ENCODE peak calls at places on chromosomes 7 and 10, in ten cellular contexts. One of them, this sample, is unnamed.

GRCh38 chr7:55474944-55475911 is 97.1 kb downstream of the VOPP1 start:
- DNase-seq in heart left ventricle: no peak
- DNase-seq in CD8-positive, alpha-beta T cell: peak
- DNase-seq in GM23338: no peak
- DNase-seq in progenitor cell of endocrine pancreas: no peak
- DNase-seq in tibial artery: no peak
- DNase-seq in endodermal cell: no peak
- DNase-seq in A549: no peak
- DNase-seq in neural crest cell: no peak
- DNase-seq in endothelial cell: no peak
- DNase-seq in this sample: no peak

GRCh38 chr7:99374121-99375064 is at the start of gene ARPC1B:
- DNase-seq in heart left ventricle: peak
- DNase-seq in neural crest cell: peak
- DNase-seq in CD8-positive, alpha-beta T cell: peak
- DNase-seq in endothelial cell: peak
- DNase-seq in endodermal cell: peak
- DNase-seq in progenitor cell of endocrine pancreas: peak
- DNase-seq in A549: peak
- DNase-seq in tibial artery: peak
- DNase-seq in GM23338: peak
- DNase-seq in this sample: peak

GRCh38 chr10:30591249-30591670 is 38.3 kb downstream of the LYZL2 start:
- DNase-seq in A549: peak
- DNase-seq in tibial artery: no peak
- DNase-seq in GM23338: peak
- DNase-seq in heart left ventricle: peak
- DNase-seq in progenitor cell of endocrine pancreas: peak
- DNase-seq in CD8-positive, alpha-beta T cell: no peak
- DNase-seq in endothelial cell: peak
- DNase-seq in neural crest cell: peak
- DNase-seq in endodermal cell: peak
- DNase-seq in this sample: no peak

GRCh38 chr10:71729023-71729649 is 9.6 kb upstream of the C10orf105 start:
- DNase-seq in neural crest cell: no peak
- DNase-seq in CD8-positive, alpha-beta T cell: no peak
- DNase-seq in endodermal cell: no peak
- DNase-seq in endothelial cell: no peak
- DNase-seq in progenitor cell of endocrine pancreas: no peak
- DNase-seq in tibial artery: peak
- DNase-seq in A549: peak
- DNase-seq in heart left ventricle: peak
- DNase-seq in GM23338: no peak
- DNase-seq in this sample: no peak

GRCh38 chr7:157657741-157658740 is 321.2 kb downstream of the DNAJB6 start:
- DNase-seq in heart left ventricle: no peak
- DNase-seq in CD8-positive, alpha-beta T cell: no peak
- DNase-seq in endothelial cell: no peak
- DNase-seq in progenitor cell of endocrine pancreas: no peak
- DNase-seq in endodermal cell: peak
- DNase-seq in GM23338: no peak
- DNase-seq in A549: no peak
- DNase-seq in tibial artery: no peak
- DNase-seq in neural crest cell: no peak
- DNase-seq in this sample: peak

GRCh38 chr7:80883188-80884025 is 35.4 kb downstream of the SEMA3C start:
- DNase-seq in CD8-positive, alpha-beta T cell: no peak
- DNase-seq in GM23338: no peak
- DNase-seq in endodermal cell: no peak
- DNase-seq in progenitor cell of endocrine pancreas: no peak
- DNase-seq in heart left ventricle: no peak
- DNase-seq in endothelial cell: no peak
- DNase-seq in tibial artery: no peak
- DNase-seq in A549: peak
- DNase-seq in neural crest cell: no peak
- DNase-seq in this sample: peak

GRCh38 chr10:18659784-18660561 is 742 bp downstream of the ARL5B start:
- DNase-seq in CD8-positive, alpha-beta T cell: no peak
- DNase-seq in GM23338: peak
- DNase-seq in A549: no peak
- DNase-seq in tibial artery: no peak
- DNase-seq in heart left ventricle: no peak
- DNase-seq in endodermal cell: peak
- DNase-seq in neural crest cell: no peak
- DNase-seq in endothelial cell: no peak
- DNase-seq in progenitor cell of endocrine pancreas: no peak
- DNase-seq in this sample: no peak

GRCh38 chr10:94403034-94403822 is 887 bp downstream of the TBC1D12 start:
- DNase-seq in endothelial cell: peak
- DNase-seq in CD8-positive, alpha-beta T cell: peak
- DNase-seq in neural crest cell: peak
- DNase-seq in heart left ventricle: peak
- DNase-seq in A549: peak
- DNase-seq in endodermal cell: peak
- DNase-seq in tibial artery: peak
- DNase-seq in progenitor cell of endocrine pancreas: peak
- DNase-seq in GM23338: peak
- DNase-seq in this sample: peak

GRCh38 chr7:4841007-4841784 is 20.6 kb downstream of the PAPOLB start:
- DNase-seq in tibial artery: no peak
- DNase-seq in CD8-positive, alpha-beta T cell: no peak
- DNase-seq in A549: no peak
- DNase-seq in GM23338: no peak
- DNase-seq in endodermal cell: no peak
- DNase-seq in endothelial cell: no peak
- DNase-seq in neural crest cell: no peak
- DNase-seq in heart left ventricle: no peak
- DNase-seq in progenitor cell of endocrine pancreas: no peak
- DNase-seq in this sample: no peak

GRCh38 chr7:4841836-4842235 is 20.0 kb downstream of the PAPOLB start:
- DNase-seq in CD8-positive, alpha-beta T cell: no peak
- DNase-seq in GM23338: no peak
- DNase-seq in neural crest cell: no peak
- DNase-seq in tibial artery: no peak
- DNase-seq in A549: no peak
- DNase-seq in endothelial cell: no peak
- DNase-seq in heart left ventricle: no peak
- DNase-seq in progenitor cell of endocrine pancreas: no peak
- DNase-seq in endodermal cell: no peak
- DNase-seq in this sample: no peak

GRCh38 chr7:4842302-4843064 is 19.3 kb downstream of the PAPOLB start:
- DNase-seq in heart left ventricle: no peak
- DNase-seq in progenitor cell of endocrine pancreas: no peak
- DNase-seq in endothelial cell: no peak
- DNase-seq in endodermal cell: peak
- DNase-seq in CD8-positive, alpha-beta T cell: no peak
- DNase-seq in tibial artery: no peak
- DNase-seq in neural crest cell: no peak
- DNase-seq in GM23338: no peak
- DNase-seq in A549: no peak
- DNase-seq in this sample: no peak

GRCh38 chr7:4849390-4849789 is 12.4 kb downstream of the PAPOLB start:
- DNase-seq in A549: peak
- DNase-seq in heart left ventricle: no peak
- DNase-seq in neural crest cell: peak
- DNase-seq in CD8-positive, alpha-beta T cell: no peak
- DNase-seq in GM23338: peak
- DNase-seq in endodermal cell: no peak
- DNase-seq in tibial artery: no peak
- DNase-seq in progenitor cell of endocrine pancreas: no peak
- DNase-seq in endothelial cell: no peak
- DNase-seq in this sample: no peak

GRCh38 chr7:4845740-4846142 is 16.1 kb downstream of the PAPOLB start:
- DNase-seq in GM23338: peak
- DNase-seq in endothelial cell: peak
- DNase-seq in tibial artery: peak
- DNase-seq in heart left ventricle: peak
- DNase-seq in neural crest cell: no peak
- DNase-seq in CD8-positive, alpha-beta T cell: no peak
- DNase-seq in A549: no peak
- DNase-seq in progenitor cell of endocrine pancreas: no peak
- DNase-seq in endodermal cell: peak
- DNase-seq in this sample: no peak
- TF ChIP-seq CTCF in GM23338: peak
- TF ChIP-seq CTCF in endothelial cell: peak
- TF ChIP-seq CTCF in tibial artery: no peak
- TF ChIP-seq CTCF in heart left ventricle: no peak
- TF ChIP-seq CTCF in neural crest cell: peak
- TF ChIP-seq CTCF in CD8-positive, alpha-beta T cell: no peak
- TF ChIP-seq CTCF in A549: no peak
- TF ChIP-seq CTCF in progenitor cell of endocrine pancreas: peak
- TF ChIP-seq CTCF in endodermal cell: peak
- TF ChIP-seq CTCF in this sample: no peak

GRCh38 chr10:5343561-5343960 is 21.2 kb upstream of the UCN3 start:
- DNase-seq in heart left ventricle: no peak
- DNase-seq in CD8-positive, alpha-beta T cell: no peak
- DNase-seq in GM23338: no peak
- DNase-seq in endodermal cell: no peak
- DNase-seq in neural crest cell: no peak
- DNase-seq in A549: no peak
- DNase-seq in tibial artery: no peak
- DNase-seq in progenitor cell of endocrine pancreas: no peak
- DNase-seq in endothelial cell: no peak
- DNase-seq in this sample: no peak
- TF ChIP-seq CTCF in heart left ventricle: no peak
- TF ChIP-seq CTCF in CD8-positive, alpha-beta T cell: no peak
- TF ChIP-seq CTCF in GM23338: no peak
- TF ChIP-seq CTCF in endodermal cell: no peak
- TF ChIP-seq CTCF in neural crest cell: no peak
- TF ChIP-seq CTCF in A549: no peak
- TF ChIP-seq CTCF in tibial artery: no peak
- TF ChIP-seq CTCF in progenitor cell of endocrine pancreas: peak
- TF ChIP-seq CTCF in endothelial cell: no peak
- TF ChIP-seq CTCF in this sample: peak

GRCh38 chr10:6114758-6115410 is 26.1 kb downstream of the RBM17 start:
- DNase-seq in CD8-positive, alpha-beta T cell: no peak
- DNase-seq in endodermal cell: no peak
- DNase-seq in endothelial cell: no peak
- DNase-seq in heart left ventricle: peak
- DNase-seq in neural crest cell: no peak
- DNase-seq in progenitor cell of endocrine pancreas: no peak
- DNase-seq in tibial artery: no peak
- DNase-seq in GM23338: no peak
- DNase-seq in A549: no peak
- DNase-seq in this sample: no peak
- TF ChIP-seq CTCF in CD8-positive, alpha-beta T cell: no peak
- TF ChIP-seq CTCF in endodermal cell: no peak
- TF ChIP-seq CTCF in endothelial cell: no peak
- TF ChIP-seq CTCF in heart left ventricle: no peak
- TF ChIP-seq CTCF in neural crest cell: no peak
- TF ChIP-seq CTCF in progenitor cell of endocrine pancreas: no peak
- TF ChIP-seq CTCF in tibial artery: no peak
- TF ChIP-seq CTCF in GM23338: no peak
- TF ChIP-seq CTCF in A549: no peak
- TF ChIP-seq CTCF in this sample: no peak

GRCh38 chr10:74151057-74151878 is at the start of gene ADK:
- DNase-seq in heart left ventricle: peak
- DNase-seq in GM23338: peak
- DNase-seq in tibial artery: peak
- DNase-seq in endodermal cell: peak
- DNase-seq in endothelial cell: peak
- DNase-seq in neural crest cell: peak
- DNase-seq in A549: peak
- DNase-seq in progenitor cell of endocrine pancreas: peak
- DNase-seq in CD8-positive, alpha-beta T cell: peak
- DNase-seq in this sample: peak
- TF ChIP-seq CTCF in heart left ventricle: no peak
- TF ChIP-seq CTCF in GM23338: no peak
- TF ChIP-seq CTCF in tibial artery: no peak
- TF ChIP-seq CTCF in endodermal cell: peak
- TF ChIP-seq CTCF in endothelial cell: no peak
- TF ChIP-seq CTCF in neural crest cell: peak
- TF ChIP-seq CTCF in A549: no peak
- TF ChIP-seq CTCF in progenitor cell of endocrine pancreas: peak
- TF ChIP-seq CTCF in CD8-positive, alpha-beta T cell: peak
- TF ChIP-seq CTCF in this sample: peak

GRCh38 chr7:135290594-135290993 is 57.0 kb downstream of the STRA8 start:
- DNase-seq in GM23338: no peak
- DNase-seq in tibial artery: no peak
- DNase-seq in heart left ventricle: no peak
- DNase-seq in progenitor cell of endocrine pancreas: no peak
- DNase-seq in CD8-positive, alpha-beta T cell: no peak
- DNase-seq in endothelial cell: no peak
- DNase-seq in A549: no peak
- DNase-seq in endodermal cell: peak
- DNase-seq in neural crest cell: no peak
- DNase-seq in this sample: no peak
- TF ChIP-seq CTCF in GM23338: no peak
- TF ChIP-seq CTCF in tibial artery: no peak
- TF ChIP-seq CTCF in heart left ventricle: no peak
- TF ChIP-seq CTCF in progenitor cell of endocrine pancreas: no peak
- TF ChIP-seq CTCF in CD8-positive, alpha-beta T cell: no peak
- TF ChIP-seq CTCF in endothelial cell: no peak
- TF ChIP-seq CTCF in A549: no peak
- TF ChIP-seq CTCF in endodermal cell: no peak
- TF ChIP-seq CTCF in neural crest cell: no peak
- TF ChIP-seq CTCF in this sample: no peak

GRCh38 chr10:78258303-78259030 is 224.8 kb downstream of the RPS24 start:
- DNase-seq in GM23338: peak
- DNase-seq in tibial artery: no peak
- DNase-seq in endodermal cell: no peak
- DNase-seq in neural crest cell: no peak
- DNase-seq in CD8-positive, alpha-beta T cell: no peak
- DNase-seq in progenitor cell of endocrine pancreas: no peak
- DNase-seq in heart left ventricle: no peak
- DNase-seq in A549: no peak
- DNase-seq in endothelial cell: no peak
- DNase-seq in this sample: no peak
- TF ChIP-seq CTCF in GM23338: peak
- TF ChIP-seq CTCF in tibial artery: no peak
- TF ChIP-seq CTCF in endodermal cell: peak
- TF ChIP-seq CTCF in neural crest cell: no peak
- TF ChIP-seq CTCF in CD8-positive, alpha-beta T cell: no peak
- TF ChIP-seq CTCF in progenitor cell of endocrine pancreas: peak
- TF ChIP-seq CTCF in heart left ventricle: no peak
- TF ChIP-seq CTCF in A549: no peak
- TF ChIP-seq CTCF in endothelial cell: no peak
- TF ChIP-seq CTCF in this sample: no peak